ENCODE peak calls at places on chromosomes 12 and 14, in four cellular contexts. One of them, this sample, is unnamed.
A peak's percentile ranks its signal among the peaks of the same experiment; 100 is the strongest.

GRCh38 chr12:52865090-52865944 is 16.5 kb upstream of the KRT78 start:
- DNase-seq in GM12878: no peak
- DNase-seq in HepG2: peak; percentile 56
- DNase-seq in A549: peak; percentile 94
- DNase-seq in this sample: peak; percentile 56

GRCh38 chr14:106378191-106378590 is 851.8 kb downstream of the TMEM121 start:
- DNase-seq in A549: no peak
- DNase-seq in GM12878: no peak
- DNase-seq in HepG2: no peak
- DNase-seq in this sample: peak; percentile 33

GRCh38 chr12:6279631-6280030 is 30.9 kb upstream of the PLEKHG6 start:
- DNase-seq in GM12878: no peak
- DNase-seq in A549: no peak
- DNase-seq in HepG2: no peak
- DNase-seq in this sample: no peak

GRCh38 chr12:46470039-46470627 is 97.6 kb upstream of the SLC38A2 start:
- DNase-seq in HepG2: no peak
- DNase-seq in A549: no peak
- DNase-seq in GM12878: no peak
- DNase-seq in this sample: no peak

GRCh38 chr12:27463826-27464554 is 17.5 kb downstream of the SMCO2 start:
- DNase-seq in HepG2: no peak
- DNase-seq in A549: no peak
- DNase-seq in GM12878: no peak
- DNase-seq in this sample: peak; percentile 31

GRCh38 chr14:75711134-75711795 is 50.2 kb downstream of the TTLL5 start:
- DNase-seq in A549: peak; percentile 68
- DNase-seq in GM12878: no peak
- DNase-seq in HepG2: peak; percentile 47
- DNase-seq in this sample: peak; percentile 42

GRCh38 chr14:56137842-56138241 is 19.6 kb downstream of the PELI2 start:
- DNase-seq in HepG2: no peak
- DNase-seq in GM12878: no peak
- DNase-seq in A549: no peak
- DNase-seq in this sample: no peak

GRCh38 chr12:112839386-112839972 is 47.9 kb downstream of the RPH3A start:
- DNase-seq in HepG2: peak; percentile 85
- DNase-seq in GM12878: no peak
- DNase-seq in A549: peak; percentile 72
- DNase-seq in this sample: no peak

GRCh38 chr14:63435838-63436237 is 107.3 kb downstream of the PPP2R5E start:
- DNase-seq in HepG2: peak; percentile 13
- DNase-seq in A549: no peak
- DNase-seq in GM12878: no peak
- DNase-seq in this sample: no peak

GRCh38 chr12:121448771-121449315 is 48.9 kb downstream of the RNF34 start:
- DNase-seq in GM12878: no peak
- DNase-seq in HepG2: no peak
- DNase-seq in A549: no peak
- DNase-seq in this sample: no peak

GRCh38 chr12:101826766-101827368 is 3.9 kb downstream of the GNPTAB start:
- DNase-seq in HepG2: no peak
- DNase-seq in A549: no peak
- DNase-seq in GM12878: no peak
- DNase-seq in this sample: peak; percentile 74

GRCh38 chr14:79542121-79542520 is 669.2 kb downstream of the DIO2 start:
- DNase-seq in GM12878: no peak
- DNase-seq in HepG2: no peak
- DNase-seq in A549: no peak
- DNase-seq in this sample: no peak

GRCh38 chr14:73503648-73504047 is 12.9 kb downstream of the RIOX1 start:
- DNase-seq in A549: no peak
- DNase-seq in GM12878: peak; percentile 27
- DNase-seq in HepG2: no peak
- DNase-seq in this sample: no peak

GRCh38 chr14:24259282-24260025 is 3.5 kb downstream of the TGM1 start:
- DNase-seq in A549: no peak
- DNase-seq in GM12878: no peak
- DNase-seq in HepG2: no peak
- DNase-seq in this sample: no peak

GRCh38 chr14:24441904-24442239 is 704 bp downstream of the SDR39U1 start:
- DNase-seq in A549: peak; percentile 66
- DNase-seq in HepG2: no peak
- DNase-seq in GM12878: no peak
- DNase-seq in this sample: no peak

GRCh38 chr14:26930576-26930975 is 332.7 kb upstream of the NOVA1 start:
- DNase-seq in GM12878: no peak
- DNase-seq in HepG2: no peak
- DNase-seq in A549: no peak
- DNase-seq in this sample: no peak

GRCh38 chr12:68031174-68031573 is 41.9 kb downstream of the IFNG-AS1 start:
- DNase-seq in GM12878: no peak
- DNase-seq in HepG2: no peak
- DNase-seq in A549: no peak
- DNase-seq in this sample: no peak

GRCh38 chr14:20415723-20416622 is 2.7 kb upstream of the TEP1 start:
- DNase-seq in GM12878: peak; percentile 49
- DNase-seq in A549: peak; percentile 44
- DNase-seq in HepG2: peak; percentile 69
- DNase-seq in this sample: peak; percentile 83

GRCh38 chr14:76829650-76830421 is 3.6 kb downstream of the LRRC74A start:
- DNase-seq in HepG2: peak; percentile 91
- DNase-seq in A549: no peak
- DNase-seq in GM12878: no peak
- DNase-seq in this sample: no peak

GRCh38 chr14:77139540-77140342 is 1.9 kb downstream of the ZDHHC22 start:
- DNase-seq in HepG2: peak; percentile 29
- DNase-seq in A549: peak; percentile 89
- DNase-seq in GM12878: no peak
- DNase-seq in this sample: peak; percentile 74

GRCh38 chr12:55072093-55072492 is 52.3 kb downstream of the NEUROD4 start:
- DNase-seq in HepG2: peak; percentile 23
- DNase-seq in GM12878: no peak
- DNase-seq in A549: peak; percentile 7
- DNase-seq in this sample: peak; percentile 65
- TF ChIP-seq MAX in HepG2: no peak
- TF ChIP-seq MAX in GM12878: no peak
- TF ChIP-seq MAX in A549: no peak
- TF ChIP-seq MAX in this sample: no peak

GRCh38 chr14:100644383-100644782 is 57.2 kb upstream of the BEGAIN start:
- DNase-seq in A549: no peak
- DNase-seq in HepG2: no peak
- DNase-seq in GM12878: no peak
- DNase-seq in this sample: peak; percentile 24
- TF ChIP-seq MYC in A549: no peak
- TF ChIP-seq MYC in HepG2: no peak
- TF ChIP-seq MYC in GM12878: no peak
- TF ChIP-seq MYC in this sample: no peak

GRCh38 chr14:104768437-104769323 is 15.7 kb downstream of the SIVA1 start:
- DNase-seq in HepG2: peak; percentile 86
- DNase-seq in GM12878: peak; percentile 28
- DNase-seq in A549: peak; percentile 74
- DNase-seq in this sample: peak; percentile 82
- TF ChIP-seq POLR2A in HepG2: peak; percentile 26
- TF ChIP-seq POLR2A in GM12878: peak; percentile 41
- TF ChIP-seq POLR2A in A549: no peak
- TF ChIP-seq POLR2A in this sample: no peak

DNA sequence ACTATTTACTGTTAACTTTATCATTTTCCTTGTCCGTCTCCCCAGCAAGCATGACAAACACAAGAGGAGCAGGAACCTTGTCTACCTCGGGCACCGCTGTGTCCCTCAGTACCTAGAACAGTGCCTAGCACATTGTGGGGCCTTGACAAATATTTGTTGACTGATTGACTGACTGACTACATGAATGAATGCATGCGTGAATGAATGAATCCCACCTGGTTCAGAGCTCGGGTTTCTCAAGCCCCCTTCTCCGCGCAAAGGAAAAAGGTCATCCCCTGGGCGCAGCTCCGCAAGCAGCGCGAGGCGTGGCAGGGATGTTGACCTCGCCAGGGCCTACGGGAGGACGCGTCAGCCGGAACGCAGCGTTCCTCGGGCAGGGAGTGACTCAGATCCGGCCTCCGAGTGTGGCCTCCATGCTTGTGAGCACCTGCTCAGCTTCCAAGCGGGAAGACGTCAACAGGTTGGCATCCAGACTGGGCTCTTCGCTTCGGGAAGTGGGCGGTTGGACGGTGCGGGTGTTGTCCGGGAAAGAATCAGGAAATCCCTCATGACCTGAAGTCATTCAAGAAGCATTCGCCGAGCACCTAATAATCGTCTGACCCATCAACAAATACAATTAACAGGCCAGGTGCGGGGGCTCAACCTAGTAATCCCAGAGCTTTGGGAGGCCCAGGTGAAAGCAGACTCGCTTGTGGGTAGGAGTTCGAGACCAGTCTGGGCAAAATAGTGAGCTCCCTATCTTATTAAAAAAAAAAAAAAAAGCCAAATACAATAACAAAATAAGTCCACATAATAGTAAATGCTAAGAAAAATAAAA is 13.9 kb upstream of the UBC start:
- DNase-seq in A549: peak; percentile 88
- DNase-seq in HepG2: no peak
- DNase-seq in GM12878: no peak
- DNase-seq in this sample: no peak
- TF ChIP-seq MAX in A549: peak; percentile 96
- TF ChIP-seq MAX in HepG2: peak; percentile 4
- TF ChIP-seq MAX in GM12878: no peak
- TF ChIP-seq MAX in this sample: no peak

DNA sequence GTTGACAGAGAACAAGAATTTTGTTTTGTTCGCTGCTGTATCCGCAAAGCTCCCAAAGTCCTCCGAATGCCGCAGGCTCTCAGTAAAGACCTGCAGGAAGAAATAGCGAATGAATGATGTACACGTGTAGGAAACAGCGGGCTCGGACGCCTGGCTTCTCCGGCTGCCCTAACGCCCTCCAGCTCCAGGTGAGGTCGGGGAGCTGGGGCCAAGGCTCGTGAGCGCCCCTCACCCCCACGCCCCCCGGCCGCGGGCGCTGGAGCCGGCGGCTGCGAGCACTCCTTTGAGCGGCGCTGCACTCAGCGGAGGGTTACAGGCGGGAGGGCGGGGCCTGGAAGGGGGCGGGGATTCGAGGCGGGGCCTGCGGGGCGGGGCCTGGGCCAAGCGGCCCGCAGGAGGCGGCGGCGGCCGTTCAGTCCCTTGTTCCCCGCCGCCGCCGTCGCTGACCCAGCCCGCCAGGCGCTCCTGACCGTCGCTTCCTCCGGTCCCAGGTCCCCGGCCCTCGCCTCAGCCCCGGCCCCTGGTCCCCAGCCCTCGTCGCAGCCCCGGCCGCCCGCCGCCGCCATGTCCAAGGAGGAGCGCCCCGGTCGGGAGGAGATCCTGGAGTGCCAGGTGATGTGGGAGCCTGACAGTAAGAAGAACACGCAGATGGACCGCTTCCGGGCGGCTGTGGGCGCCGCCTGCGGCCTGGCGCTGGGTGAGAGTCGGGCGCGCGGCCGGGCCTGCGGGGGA is at the start of gene AACS:
- DNase-seq in A549: peak; percentile 83
- DNase-seq in GM12878: no peak
- DNase-seq in HepG2: peak; percentile 49
- DNase-seq in this sample: peak; percentile 88
- TF ChIP-seq MYC in A549: no peak
- TF ChIP-seq MYC in GM12878: no peak
- TF ChIP-seq MYC in HepG2: peak; percentile 36
- TF ChIP-seq MYC in this sample: peak; percentile 42

GRCh38 chr12:56041579-56042429 is at the start of gene RPS26:
- DNase-seq in A549: peak; percentile 91
- DNase-seq in GM12878: peak; percentile 98
- DNase-seq in HepG2: peak; percentile 99
- DNase-seq in this sample: peak; percentile 100
- TF ChIP-seq POLR2A in A549: peak; percentile 99
- TF ChIP-seq POLR2A in GM12878: peak; percentile 100
- TF ChIP-seq POLR2A in HepG2: peak; percentile 98
- TF ChIP-seq POLR2A in this sample: peak; percentile 95

GRCh38 chr14:36515105-36515593 is 4.9 kb downstream of the NKX2-1 start:
- DNase-seq in GM12878: no peak
- DNase-seq in HepG2: no peak
- DNase-seq in A549: no peak
- DNase-seq in this sample: no peak

GRCh38 chr14:36517242-36518030 is 2.6 kb downstream of the NKX2-1 start:
- DNase-seq in HepG2: no peak
- DNase-seq in GM12878: no peak
- DNase-seq in A549: no peak
- DNase-seq in this sample: no peak

GRCh38 chr14:36518031-36518585 is 1.9 kb downstream of the NKX2-1 start:
- DNase-seq in HepG2: no peak
- DNase-seq in A549: no peak
- DNase-seq in GM12878: no peak
- DNase-seq in this sample: no peak

GRCh38 chr14:36515896-36516718 is 3.9 kb downstream of the NKX2-1 start:
- DNase-seq in HepG2: no peak
- DNase-seq in A549: no peak
- DNase-seq in GM12878: no peak
- DNase-seq in this sample: no peak

DNA sequence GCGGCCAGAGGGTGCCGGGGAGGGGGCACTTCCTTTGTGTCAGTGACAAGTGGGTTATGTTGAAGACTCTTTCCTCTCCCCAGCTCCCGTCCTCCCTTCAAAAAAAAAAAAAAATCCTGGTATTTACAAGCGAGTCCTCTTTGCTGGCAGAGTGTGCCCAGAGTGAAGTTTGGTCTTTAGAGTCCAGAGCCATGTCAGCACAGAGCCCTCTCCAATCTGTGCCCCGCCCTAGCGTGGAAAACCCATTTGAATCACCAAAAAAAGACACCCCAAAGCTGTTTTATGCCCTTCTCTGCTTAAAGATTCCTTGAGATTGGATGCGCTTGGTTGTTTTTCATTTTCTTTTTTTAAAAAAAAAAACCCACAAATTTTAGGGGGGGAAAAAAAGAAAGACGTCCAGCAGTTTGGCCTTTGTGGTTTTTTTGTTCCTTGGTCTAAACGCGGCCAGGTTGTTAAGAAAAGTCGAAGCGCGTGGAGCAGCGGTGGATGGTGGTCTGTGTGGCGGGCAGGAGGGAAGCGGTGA is 3.3 kb downstream of the NKX2-1 start:
- DNase-seq in GM12878: no peak
- DNase-seq in HepG2: no peak
- DNase-seq in A549: no peak
- DNase-seq in this sample: no peak
- TF ChIP-seq MAX in GM12878: no peak
- TF ChIP-seq MAX in HepG2: no peak
- TF ChIP-seq MAX in A549: no peak
- TF ChIP-seq MAX in this sample: no peak

GRCh38 chr12:95859344-95859816 is 628 bp downstream of the SNRPF start:
- DNase-seq in HepG2: peak; percentile 18
- DNase-seq in GM12878: no peak
- DNase-seq in A549: peak; percentile 50
- DNase-seq in this sample: peak; percentile 56
- TF ChIP-seq MYC in HepG2: no peak
- TF ChIP-seq MYC in GM12878: no peak
- TF ChIP-seq MYC in A549: no peak
- TF ChIP-seq MYC in this sample: no peak

GRCh38 chr14:68822132-68822651 is 29.3 kb upstream of the ZFP36L1 start:
- DNase-seq in HepG2: no peak
- DNase-seq in A549: no peak
- DNase-seq in GM12878: peak; percentile 91
- DNase-seq in this sample: no peak
- TF ChIP-seq POLR2A in HepG2: no peak
- TF ChIP-seq POLR2A in A549: no peak
- TF ChIP-seq POLR2A in GM12878: peak; percentile 87
- TF ChIP-seq POLR2A in this sample: no peak

This sample was measured in NB4.